ENCODE peak calls at places on chromosomes 12 and 14, in seven cellular contexts. E, K, B, X, N, Q and A are unnamed samples.

GRCh38 chr12:64722835-64723234 is 36.4 kb downstream of the GNS start:
- DNase-seq in N (no peak), X (no peak), E (no peak), B (no peak), Q (no peak), K (no peak), A (no peak)

GRCh38 chr12:2212537-2212936 is 159.8 kb downstream of the CACNA1C start:
- DNase-seq in Q (no peak), N (no peak), E (no peak), K (no peak), B (no peak), X (no peak), A (no peak)

GRCh38 chr12:65039306-65039705 is 81.8 kb downstream of the WIF1 start:
- DNase-seq in B (no peak), N (no peak), E (no peak), X (no peak), K (no peak), Q (no peak), A (no peak)

GRCh38 chr12:101823891-101824290 is 6.9 kb downstream of the GNPTAB start:
- DNase-seq in Q (peak), E (peak), N (no peak), X (peak), K (peak), B (no peak), A (peak)

GRCh38 chr14:65032319-65032718 is 45.6 kb downstream of the FNTB start:
- DNase-seq in X (no peak), E (no peak), B (no peak), K (no peak), N (no peak), Q (no peak), A (no peak)

GRCh38 chr14:54094765-54095164 is 138.1 kb upstream of the BMP4 start:
- DNase-seq in B (no peak), X (no peak), E (no peak), K (no peak), N (no peak), Q (no peak), A (no peak)

GRCh38 chr12:58323676-58324075 is 382.3 kb downstream of the ATP23 start:
- DNase-seq in N (no peak), E (no peak), Q (no peak), B (no peak), X (peak), K (no peak), A (no peak)

GRCh38 chr12:106214576-106214975 is 33.2 kb downstream of the CKAP4 start:
- DNase-seq in X (no peak), K (no peak), Q (no peak), E (no peak), B (no peak), N (no peak), A (no peak)

GRCh38 chr14:45610303-45610702 is 357.3 kb upstream of the MIS18BP1 start:
- DNase-seq in N (no peak), K (no peak), E (no peak), Q (no peak), B (no peak), X (peak), A (no peak)

GRCh38 chr14:92675421-92675820 is 73.0 kb downstream of the LGMN start:
- DNase-seq in E (peak), Q (no peak), N (no peak), B (no peak), K (no peak), X (no peak), A (no peak)

GRCh38 chr12:22729898-22730443 is 105.0 kb downstream of the ETNK1 start:
- DNase-seq in K (no peak), Q (no peak), B (no peak), X (peak), E (no peak), N (no peak), A (no peak)

GRCh38 chr12:49750027-49750977 is 8.9 kb downstream of the TMBIM6 start:
- DNase-seq in K (no peak), B (no peak), E (no peak), X (peak), N (no peak), Q (peak), A (no peak)